ENCODE peak calls at places on chromosomes 5 and 9, in ten cellular contexts. R is IMR-90, A is thyroid gland, W is H1, P is transverse colon, V is sigmoid colon, U is adrenal gland, X is ovary, M is K562, J is A549. O is an unnamed sample.
A peak's percentile ranks its signal among the peaks of the same experiment; 100 is the strongest.

GRCh38 chr5:83548556-83548955 is 77.0 kb downstream of the VCAN start:
- DNase-seq in P (no peak), X (no peak), U (no peak), W (no peak), R (peak; percentile 31), M (no peak), J (no peak), A (no peak), V (no peak), O (no peak)

GRCh38 chr5:135011355-135012032 is 22.5 kb downstream of the PITX1 start:
- DNase-seq in W (no peak), V (peak; percentile 50), M (no peak), R (no peak), P (no peak), X (no peak), J (no peak), U (no peak), A (no peak), O (no peak)

GRCh38 chr9:133951265-133951664 is 40.9 kb downstream of the VAV2 start:
- DNase-seq in W (no peak), R (no peak), M (no peak), X (no peak), A (no peak), P (no peak), J (no peak), U (no peak), V (no peak), O (no peak)

GRCh38 chr5:61280205-61280604 is 51.9 kb upstream of the ZSWIM6 start:
- DNase-seq in J (no peak), U (no peak), R (peak; percentile 90), V (no peak), M (no peak), A (peak; percentile 48), X (no peak), P (no peak), W (no peak), O (peak; percentile 64)

GRCh38 chr5:33105521-33105941 is 335.2 kb upstream of the TARS1 start:
- DNase-seq in J (no peak), V (no peak), R (peak; percentile 82), M (no peak), U (no peak), P (no peak), W (no peak), X (no peak), A (no peak), O (no peak)

GRCh38 chr5:107542831-107543231 is 127.9 kb downstream of the EFNA5 start:
- DNase-seq in A (peak; percentile 40), X (peak; percentile 81), P (peak; percentile 39), V (peak; percentile 92), M (no peak), R (peak; percentile 40), W (no peak), J (peak; percentile 95), U (peak; percentile 29), O (peak; percentile 90)

GRCh38 chr9:120697448-120697847 is 16.8 kb downstream of the MEGF9 start:
- DNase-seq in U (no peak), P (no peak), X (no peak), R (no peak), W (no peak), M (no peak), J (no peak), V (no peak), A (no peak), O (no peak)

GRCh38 chr9:93468763-93469456 is 15.5 kb upstream of the FAM120AOS start:
- DNase-seq in A (no peak), M (no peak), X (no peak), P (peak; percentile 48), J (no peak), W (no peak), R (peak; percentile 43), V (no peak), U (no peak), O (no peak)

GRCh38 chr9:80185112-80185738 is 613.5 kb downstream of the TLE4 start:
- DNase-seq in J (no peak), U (no peak), R (no peak), X (no peak), A (no peak), W (no peak), V (no peak), P (no peak), M (no peak), O (no peak)

GRCh38 chr9:127388037-127388855 is 8.7 kb upstream of the SLC2A8 start:
- DNase-seq in P (peak; percentile 75), R (peak; percentile 98), W (no peak), J (peak; percentile 82), U (no peak), V (peak; percentile 70), A (no peak), X (no peak), M (peak; percentile 18), O (peak; percentile 32)

GRCh38 chr9:13033959-13034695 is 245.4 kb downstream of the MPDZ start:
- DNase-seq in P (peak; percentile 48), U (peak; percentile 49), J (peak; percentile 56), R (peak; percentile 54), A (peak; percentile 69), M (peak; percentile 66), W (peak; percentile 84), X (peak; percentile 54), V (peak; percentile 81), O (peak; percentile 61)

GRCh38 chr5:36441215-36441614 is 139.5 kb upstream of the RANBP3L start:
- DNase-seq in M (no peak), R (no peak), V (no peak), X (no peak), J (no peak), U (no peak), A (no peak), P (no peak), W (no peak), O (no peak)

GRCh38 chr5:36443941-36444340 is 142.2 kb upstream of the RANBP3L start:
- DNase-seq in W (no peak), P (no peak), M (no peak), A (no peak), U (no peak), R (no peak), X (no peak), J (no peak), V (no peak), O (no peak)

GRCh38 chr5:36442352-36442751 is 140.7 kb upstream of the RANBP3L start:
- DNase-seq in P (no peak), M (peak; percentile 83), R (no peak), U (no peak), J (peak; percentile 27), W (no peak), V (no peak), A (no peak), X (no peak), O (no peak)

GRCh38 chr5:36444582-36444999 is 142.9 kb upstream of the RANBP3L start:
- DNase-seq in A (peak; percentile 29), J (no peak), R (no peak), X (no peak), W (no peak), V (no peak), U (peak; percentile 24), M (no peak), P (peak; percentile 14), O (peak; percentile 24)

DNA sequence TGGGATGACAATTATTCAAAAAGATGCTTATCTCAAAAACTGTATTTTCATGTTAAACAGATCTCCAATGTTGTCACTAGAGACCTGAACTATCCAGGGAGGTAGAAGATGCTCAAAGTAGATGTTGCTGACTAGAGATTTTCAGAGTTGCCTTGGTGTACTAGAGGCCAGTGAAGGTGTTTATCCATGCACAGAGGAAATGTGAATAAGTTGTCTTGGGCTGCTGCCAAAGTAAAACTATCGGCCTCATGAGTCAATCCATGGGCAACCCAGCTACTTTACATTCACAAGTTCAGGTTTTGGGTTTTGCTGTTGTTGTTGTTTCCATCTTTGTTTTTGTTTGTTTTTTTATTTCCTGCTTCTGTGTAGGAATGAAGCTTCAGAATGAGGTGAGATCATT is 141.1 kb upstream of the RANBP3L start:
- DNase-seq in V (no peak), J (no peak), A (no peak), X (no peak), W (no peak), P (no peak), R (peak; percentile 37), U (no peak), M (peak; percentile 72), O (no peak)
- H3K27ac ChIP-seq in V (no peak overlapping the region), J (peak overlapping the region; percentile 55), A (no peak overlapping the region), X (no peak overlapping the region), W (no peak overlapping the region), P (no peak overlapping the region), R (no peak overlapping the region), U (no peak overlapping the region), M (peak overlapping the region; percentile 24), O (no peak overlapping the region)

DNA sequence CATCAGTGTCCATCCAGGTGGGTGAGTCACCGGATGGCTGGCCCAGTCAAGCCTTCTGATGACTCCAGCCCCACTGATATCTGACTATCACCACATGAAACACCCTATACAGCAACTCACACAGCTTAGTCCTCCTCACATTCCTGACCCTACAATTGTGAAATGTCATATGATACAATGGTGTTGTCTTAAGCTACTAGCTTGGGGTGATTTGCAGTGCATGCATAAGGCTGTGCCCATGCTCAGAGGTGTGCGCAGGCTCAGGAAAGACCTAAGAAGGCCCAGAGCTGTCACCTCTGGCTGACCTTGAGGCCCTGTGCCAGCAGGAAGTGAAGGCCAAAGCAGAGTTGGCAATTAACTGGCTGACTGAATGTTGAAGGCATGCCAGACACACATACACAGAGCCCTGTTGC is 21.5 kb upstream of the SEMA4D start:
- DNase-seq in R (peak; percentile 42), U (peak; percentile 52), P (no peak), M (no peak), V (no peak), X (no peak), W (no peak), A (peak; percentile 72), J (peak; percentile 23), O (peak; percentile 83)
- H3K4me1 ChIP-seq in R (peaks cover 4% of the 10 kb centered on the region), U (peaks cover 16% of the 10 kb centered on the region), P (no peaks in the 10 kb centered on the region), M (no peaks in the 10 kb centered on the region), V (no peaks in the 10 kb centered on the region), X (no peaks in the 10 kb centered on the region), W (no peaks in the 10 kb centered on the region), A (peaks cover 4% of the 10 kb centered on the region), J (no peaks in the 10 kb centered on the region), O (peaks cover 18% of the 10 kb centered on the region)

DNA sequence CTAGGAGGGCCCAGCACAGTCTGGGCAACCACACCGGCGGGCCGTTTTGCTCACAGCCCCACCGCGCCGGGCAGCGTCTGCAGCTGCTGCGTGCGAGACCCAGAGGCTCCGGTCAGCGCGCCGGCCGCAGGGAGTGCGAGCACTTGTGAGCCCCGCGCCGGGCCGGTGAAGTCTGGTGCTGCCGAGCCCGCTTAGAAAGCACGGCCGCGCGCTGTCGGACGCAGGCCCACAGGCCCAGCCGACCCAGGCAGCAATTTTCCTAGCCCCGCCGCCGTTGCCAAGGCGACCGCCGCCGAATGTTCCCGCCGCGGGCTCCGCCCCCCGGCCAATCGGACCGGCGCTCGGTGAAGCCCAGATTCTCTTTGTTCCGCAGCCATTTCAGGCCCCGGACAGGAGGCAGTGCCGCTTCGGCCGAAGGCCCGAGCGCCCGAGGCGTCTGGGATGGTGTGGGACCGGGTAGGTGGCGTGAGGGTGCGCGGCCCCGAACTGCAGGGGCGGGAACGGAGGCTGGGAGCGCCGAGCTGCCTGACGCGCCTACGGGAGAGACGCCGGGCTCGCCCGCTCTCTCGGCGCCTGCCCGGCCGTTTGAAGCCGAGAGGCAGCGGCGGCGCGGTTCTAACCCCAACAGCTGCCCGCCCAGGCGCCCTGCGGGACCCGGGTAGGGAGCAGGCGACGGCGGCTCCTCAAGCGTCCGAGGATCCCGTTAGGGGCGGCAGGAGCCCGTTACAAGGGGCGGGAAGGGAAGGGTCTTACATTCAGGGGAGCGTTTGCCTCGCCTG is at the start of gene TNPO1:
- DNase-seq in U (peak; percentile 96), X (peak; percentile 93), A (peak; percentile 97), P (peak; percentile 94), V (peak; percentile 96), W (peak; percentile 92), R (peak; percentile 90), M (peak; percentile 91), J (peak; percentile 92), O (peak; percentile 96)
- TF ChIP-seq POLR2A in U (peak; percentile 90), X (peak; percentile 86), A (peak; percentile 51), P (peak; percentile 96), V (peak; percentile 92), W (peak; percentile 97), R (peak; percentile 98), M (peak; percentile 81), J (peak; percentile 85), O (peak; percentile 98)

GRCh38 chr9:38254756-38255155 is 137.7 kb upstream of the ALDH1B1 start:
- DNase-seq in P (no peak), W (no peak), U (no peak), X (no peak), A (no peak), M (no peak), V (no peak), R (no peak), J (no peak), O (no peak)
- H3K27ac ChIP-seq in P (no peak overlapping the region), W (no peak overlapping the region), U (no peak overlapping the region), X (no peak overlapping the region), A (no peak overlapping the region), M (no peak overlapping the region), V (no peak overlapping the region), R (no peak overlapping the region), J (no peak overlapping the region), O (no peak overlapping the region)